ENCODE peak calls at places on chromosomes 5 and 9, in four cellular contexts. Z is foreskin keratinocyte; D is upper lobe of right lung; B is stimulated activated naive CD8-positive, alpha-beta T cell treated with anti-CD3 and anti-CD28 coated beads, Interleukin-15, amount 100 ng/mL, for 72 hours. J is an unnamed sample.

GRCh38 chr9:35511453-35511852 is 21.5 kb downstream of the RUSC2 start:
- ATAC-seq in Z (no peak), D (no peak), B (no peak), J (no peak)

GRCh38 chr5:129903466-129904101 is 681 bp upstream of the CHSY3 start:
- ATAC-seq in Z (no peak), D (peak; percentile 49), B (peak; percentile 39), J (no peak)

GRCh38 chr5:62708481-62709325 is 130.1 kb downstream of the LRRC70 start:
- ATAC-seq in Z (no peak), D (no peak), B (no peak), J (no peak)

GRCh38 chr9:2677927-2678889 is 39.1 kb upstream of the KCNV2 start:
- ATAC-seq in Z (peak; percentile 39), D (peak; percentile 28), B (no peak), J (no peak)

GRCh38 chr9:68740561-68740960 is 35.5 kb downstream of the PIP5K1B start:
- ATAC-seq in Z (no peak), D (peak; percentile 81), B (no peak), J (no peak)

GRCh38 chr5:179137001-179137642 is 76.9 kb downstream of the ZNF354C start:
- ATAC-seq in Z (no peak), D (no peak), B (peak; percentile 19), J (no peak)

GRCh38 chr5:123617561-123617960 is 105.6 kb downstream of the CSNK1G3 start:
- ATAC-seq in Z (no peak), D (no peak), B (no peak), J (no peak)

GRCh38 chr9:108911820-108912219 is 22.1 kb downstream of the ELP1 start:
- ATAC-seq in Z (no peak), D (no peak), B (no peak), J (no peak)

GRCh38 chr5:115963566-115963965 is 1.3 kb downstream of the LVRN start:
- ATAC-seq in Z (peak; percentile 36), D (no peak), B (no peak), J (no peak)

GRCh38 chr5:67897431-67897830 is 318.1 kb upstream of the PIK3R1 start:
- ATAC-seq in Z (peak; percentile 68), D (no peak), B (no peak), J (peak; percentile 22)

GRCh38 chr9:131717719-131718460 is 22.0 kb downstream of the RAPGEF1 start:
- ATAC-seq in Z (no peak), D (peak; percentile 28), B (no peak), J (no peak)

GRCh38 chr5:3542158-3542557 is 53.5 kb upstream of the IRX1 start:
- ATAC-seq in Z (peak; percentile 75), D (no peak), B (no peak), J (no peak)

GRCh38 chr9:22103650-22104575 is 94.8 kb upstream of the CDKN2B start:
- ATAC-seq in Z (peak; percentile 4), D (no peak), B (no peak), J (no peak)

GRCh38 chr5:121668635-121669034 is 183.0 kb upstream of the FTMT start:
- ATAC-seq in Z (no peak), D (no peak), B (no peak), J (no peak)

GRCh38 chr9:121088576-121088975 is 13.8 kb downstream of the CNTRL start:
- ATAC-seq in Z (no peak), D (peak; percentile 41), B (no peak), J (no peak)

J was measured in gastroesophageal sphincter.